ENCODE peak calls at places on chromosomes 2 and 18, in six cellular contexts. One of them, this sample, is unnamed. For H3K4me1, the result is how much of the 10 kb centered on the place peaks cover.

GRCh38 chr2:218963597-218963996 is 4.1 kb downstream of the CDK5R2 start:
- DNase-seq in hepatocyte: no peak
- DNase-seq in adrenal gland: no peak
- DNase-seq in PC-3: peak
- DNase-seq in CD8-positive, alpha-beta T cell: no peak
- DNase-seq in IMR-90: no peak
- DNase-seq in this sample: no peak

GRCh38 chr2:239970004-239970623 is 55.0 kb downstream of the NDUFA10 start:
- DNase-seq in hepatocyte: no peak
- DNase-seq in adrenal gland: no peak
- DNase-seq in PC-3: no peak
- DNase-seq in CD8-positive, alpha-beta T cell: no peak
- DNase-seq in IMR-90: no peak
- DNase-seq in this sample: no peak

GRCh38 chr18:79766308-79766707 is 31.4 kb upstream of the KCNG2 start:
- DNase-seq in hepatocyte: no peak
- DNase-seq in adrenal gland: no peak
- DNase-seq in PC-3: no peak
- DNase-seq in CD8-positive, alpha-beta T cell: no peak
- DNase-seq in IMR-90: no peak
- DNase-seq in this sample: no peak

GRCh38 chr2:709138-709779 is 32.1 kb upstream of the TMEM18 start:
- DNase-seq in hepatocyte: no peak
- DNase-seq in adrenal gland: no peak
- DNase-seq in PC-3: no peak
- DNase-seq in CD8-positive, alpha-beta T cell: no peak
- DNase-seq in IMR-90: no peak
- DNase-seq in this sample: no peak

GRCh38 chr2:147495741-147496140 is 349.1 kb upstream of the ACVR2A start:
- DNase-seq in hepatocyte: no peak
- DNase-seq in adrenal gland: no peak
- DNase-seq in PC-3: no peak
- DNase-seq in CD8-positive, alpha-beta T cell: no peak
- DNase-seq in IMR-90: no peak
- DNase-seq in this sample: no peak

GRCh38 chr2:45134014-45134413 is 124.8 kb upstream of the SIX2 start:
- DNase-seq in hepatocyte: no peak
- DNase-seq in adrenal gland: no peak
- DNase-seq in PC-3: no peak
- DNase-seq in CD8-positive, alpha-beta T cell: no peak
- DNase-seq in IMR-90: no peak
- DNase-seq in this sample: no peak

GRCh38 chr18:27412551-27412950 is 227.4 kb upstream of the CHST9 start:
- DNase-seq in hepatocyte: no peak
- DNase-seq in adrenal gland: no peak
- DNase-seq in PC-3: no peak
- DNase-seq in CD8-positive, alpha-beta T cell: no peak
- DNase-seq in IMR-90: no peak
- DNase-seq in this sample: no peak

GRCh38 chr2:45643543-45644542 is 7.6 kb upstream of the PRKCE start:
- DNase-seq in hepatocyte: peak
- DNase-seq in adrenal gland: peak
- DNase-seq in PC-3: peak
- DNase-seq in CD8-positive, alpha-beta T cell: peak
- DNase-seq in IMR-90: peak
- DNase-seq in this sample: peak

GRCh38 chr2:8487461-8487932 is 194.4 kb upstream of the ID2 start:
- DNase-seq in hepatocyte: no peak
- DNase-seq in adrenal gland: no peak
- DNase-seq in PC-3: no peak
- DNase-seq in CD8-positive, alpha-beta T cell: no peak
- DNase-seq in IMR-90: no peak
- DNase-seq in this sample: no peak

GRCh38 chr2:101360229-101360628 is 27.1 kb downstream of the CREG2 start:
- DNase-seq in hepatocyte: peak
- DNase-seq in adrenal gland: no peak
- DNase-seq in PC-3: peak
- DNase-seq in CD8-positive, alpha-beta T cell: no peak
- DNase-seq in IMR-90: peak
- DNase-seq in this sample: no peak

GRCh38 chr18:62030091-62030985 is 137.5 kb upstream of the RNF152 start:
- DNase-seq in hepatocyte: no peak
- DNase-seq in adrenal gland: no peak
- DNase-seq in PC-3: no peak
- DNase-seq in CD8-positive, alpha-beta T cell: no peak
- DNase-seq in IMR-90: no peak
- DNase-seq in this sample: no peak

GRCh38 chr2:197875736-197876135 is 71.3 kb downstream of the PLCL1 start:
- DNase-seq in hepatocyte: no peak
- DNase-seq in adrenal gland: no peak
- DNase-seq in PC-3: no peak
- DNase-seq in CD8-positive, alpha-beta T cell: no peak
- DNase-seq in IMR-90: no peak
- DNase-seq in this sample: no peak

GRCh38 chr2:39128919-39129391 is 8.1 kb upstream of the SOS1 start:
- DNase-seq in hepatocyte: no peak
- DNase-seq in adrenal gland: no peak
- DNase-seq in PC-3: peak
- DNase-seq in CD8-positive, alpha-beta T cell: peak
- DNase-seq in IMR-90: no peak
- DNase-seq in this sample: no peak

GRCh38 chr2:137002911-137003310 is 237.6 kb downstream of the THSD7B start:
- DNase-seq in hepatocyte: no peak
- DNase-seq in adrenal gland: no peak
- DNase-seq in PC-3: no peak
- DNase-seq in CD8-positive, alpha-beta T cell: no peak
- DNase-seq in IMR-90: no peak
- DNase-seq in this sample: no peak

GRCh38 chr18:74453642-74454198 is 3.4 kb downstream of the DIPK1C start:
- DNase-seq in hepatocyte: no peak
- DNase-seq in adrenal gland: no peak
- DNase-seq in PC-3: no peak
- DNase-seq in CD8-positive, alpha-beta T cell: no peak
- DNase-seq in IMR-90: no peak
- DNase-seq in this sample: no peak

GRCh38 chr2:20327370-20327769 is 23.3 kb downstream of the PUM2 start:
- DNase-seq in hepatocyte: no peak
- DNase-seq in adrenal gland: no peak
- DNase-seq in PC-3: peak
- DNase-seq in CD8-positive, alpha-beta T cell: no peak
- DNase-seq in IMR-90: no peak
- DNase-seq in this sample: no peak

GRCh38 chr2:147511491-147511948 is 333.3 kb upstream of the ACVR2A start:
- DNase-seq in hepatocyte: peak
- DNase-seq in adrenal gland: peak
- DNase-seq in PC-3: no peak
- DNase-seq in CD8-positive, alpha-beta T cell: no peak
- DNase-seq in IMR-90: no peak
- DNase-seq in this sample: peak

GRCh38 chr2:238174291-238174690 is 15.5 kb downstream of the ERFE start:
- DNase-seq in hepatocyte: no peak
- DNase-seq in adrenal gland: no peak
- DNase-seq in PC-3: no peak
- DNase-seq in CD8-positive, alpha-beta T cell: no peak
- DNase-seq in IMR-90: no peak
- DNase-seq in this sample: no peak

GRCh38 chr2:235659767-235660322 is 166.0 kb downstream of the AGAP1 start:
- DNase-seq in hepatocyte: peak
- DNase-seq in adrenal gland: peak
- DNase-seq in PC-3: peak
- DNase-seq in CD8-positive, alpha-beta T cell: no peak
- DNase-seq in IMR-90: peak
- DNase-seq in this sample: no peak

GRCh38 chr2:129464631-129465030 is 514.8 kb upstream of the RAB6C start:
- DNase-seq in hepatocyte: no peak
- DNase-seq in adrenal gland: no peak
- DNase-seq in PC-3: no peak
- DNase-seq in CD8-positive, alpha-beta T cell: no peak
- DNase-seq in IMR-90: no peak
- DNase-seq in this sample: no peak

GRCh38 chr2:240466579-240467148 is 31.2 kb downstream of the GPC1 start:
- DNase-seq in hepatocyte: peak
- DNase-seq in adrenal gland: peak
- DNase-seq in PC-3: no peak
- DNase-seq in CD8-positive, alpha-beta T cell: peak
- DNase-seq in IMR-90: no peak
- DNase-seq in this sample: no peak

GRCh38 chr2:217160103-217160502 is 300.2 kb upstream of the TNP1 start:
- DNase-seq in hepatocyte: no peak
- DNase-seq in adrenal gland: no peak
- DNase-seq in PC-3: peak
- DNase-seq in CD8-positive, alpha-beta T cell: no peak
- DNase-seq in IMR-90: peak
- DNase-seq in this sample: no peak

GRCh38 chr18:76524900-76525698 is 30.1 kb upstream of the ZNF516 start:
- DNase-seq in hepatocyte: peak
- DNase-seq in adrenal gland: peak
- DNase-seq in PC-3: no peak
- DNase-seq in CD8-positive, alpha-beta T cell: no peak
- DNase-seq in IMR-90: peak
- DNase-seq in this sample: no peak

GRCh38 chr2:176742271-176742670 is 470.3 kb upstream of the HNRNPA3 start:
- DNase-seq in hepatocyte: no peak
- DNase-seq in adrenal gland: no peak
- DNase-seq in PC-3: no peak
- DNase-seq in CD8-positive, alpha-beta T cell: no peak
- DNase-seq in IMR-90: no peak
- DNase-seq in this sample: no peak

GRCh38 chr2:233426619-233427342 is 72.5 kb downstream of the DGKD start:
- DNase-seq in hepatocyte: no peak
- DNase-seq in adrenal gland: no peak
- DNase-seq in PC-3: peak
- DNase-seq in CD8-positive, alpha-beta T cell: no peak
- DNase-seq in IMR-90: peak
- DNase-seq in this sample: no peak

GRCh38 chr2:100603945-100604633 is 41.3 kb downstream of the PDCL3 start:
- DNase-seq in hepatocyte: no peak
- DNase-seq in adrenal gland: no peak
- DNase-seq in PC-3: no peak
- DNase-seq in CD8-positive, alpha-beta T cell: no peak
- DNase-seq in IMR-90: no peak
- DNase-seq in this sample: no peak

GRCh38 chr2:3523551-3524041 is 4.3 kb upstream of the ADI1 start:
- DNase-seq in hepatocyte: peak
- DNase-seq in adrenal gland: no peak
- DNase-seq in PC-3: peak
- DNase-seq in CD8-positive, alpha-beta T cell: no peak
- DNase-seq in IMR-90: peak
- DNase-seq in this sample: no peak

GRCh38 chr2:46985512-46985911 is 69.9 kb upstream of the MCFD2 start:
- DNase-seq in hepatocyte: no peak
- DNase-seq in adrenal gland: peak
- DNase-seq in PC-3: peak
- DNase-seq in CD8-positive, alpha-beta T cell: no peak
- DNase-seq in IMR-90: peak
- DNase-seq in this sample: no peak
- H3K4me1 ChIP-seq in hepatocyte: under half
- H3K4me1 ChIP-seq in adrenal gland: half or more
- H3K4me1 ChIP-seq in PC-3: under half
- H3K4me1 ChIP-seq in CD8-positive, alpha-beta T cell: under half
- H3K4me1 ChIP-seq in IMR-90: under half
- H3K4me1 ChIP-seq in this sample: half or more

DNA sequence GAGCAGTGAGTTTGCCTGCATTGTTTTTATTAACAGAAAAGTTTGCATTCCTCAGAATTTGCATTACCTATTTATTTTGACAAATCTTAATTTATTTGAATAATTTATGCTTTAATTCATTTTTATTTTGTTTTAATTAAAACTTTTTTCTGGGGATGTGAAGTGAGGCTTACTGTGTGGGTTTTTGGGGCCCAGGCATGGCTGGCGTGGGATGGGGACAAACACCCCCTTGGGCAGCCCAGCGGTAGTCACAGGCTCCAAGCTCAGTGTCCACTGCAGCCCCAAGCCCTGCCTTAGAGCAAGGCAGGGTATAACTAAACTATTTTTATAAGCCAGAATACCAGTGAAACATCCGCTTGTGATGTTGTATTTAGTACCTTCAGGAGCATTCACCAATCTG is 95.7 kb upstream of the PXDN start:
- DNase-seq in hepatocyte: no peak
- DNase-seq in adrenal gland: no peak
- DNase-seq in PC-3: no peak
- DNase-seq in CD8-positive, alpha-beta T cell: no peak
- DNase-seq in IMR-90: no peak
- DNase-seq in this sample: no peak
- TF ChIP-seq CTCF in hepatocyte: no peak
- TF ChIP-seq CTCF in adrenal gland: no peak
- TF ChIP-seq CTCF in PC-3: no peak
- TF ChIP-seq CTCF in CD8-positive, alpha-beta T cell: no peak
- TF ChIP-seq CTCF in IMR-90: no peak
- TF ChIP-seq CTCF in this sample: no peak

DNA sequence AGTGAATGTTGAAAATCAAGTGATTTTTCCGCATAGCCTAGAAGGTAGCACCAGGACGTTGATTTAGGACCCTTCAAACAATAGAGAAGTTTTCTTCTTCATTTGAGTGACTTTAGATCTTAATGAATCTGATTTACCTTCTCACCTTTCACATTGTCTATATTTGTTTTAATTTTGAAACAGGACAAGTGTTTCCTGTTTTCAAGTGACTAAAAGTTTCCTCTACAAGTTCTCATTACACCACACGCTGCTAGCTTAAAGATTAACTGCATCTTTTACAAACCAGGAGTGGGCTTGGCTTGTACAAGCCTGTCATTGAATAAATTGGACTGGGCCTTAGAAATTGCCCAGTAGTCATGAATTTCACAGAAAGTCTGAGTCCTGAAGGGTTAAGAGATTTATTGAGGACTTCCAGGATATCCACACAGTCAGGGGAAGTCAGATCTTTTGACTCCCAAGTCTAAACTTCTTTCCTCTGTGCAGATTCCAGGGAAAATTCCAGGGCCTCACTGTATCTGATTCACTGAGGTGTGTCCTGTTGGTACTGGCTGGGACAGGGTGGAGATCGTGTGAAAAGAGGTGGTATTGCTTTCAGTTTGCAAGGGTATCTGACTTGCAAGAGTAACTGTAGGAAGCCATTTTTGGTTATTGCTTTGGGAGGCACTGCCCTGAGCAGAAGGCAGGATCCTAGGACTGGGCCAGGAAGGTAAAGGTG is 3.4 kb downstream of the SGPP2 start:
- DNase-seq in hepatocyte: peak
- DNase-seq in adrenal gland: no peak
- DNase-seq in PC-3: no peak
- DNase-seq in CD8-positive, alpha-beta T cell: no peak
- DNase-seq in IMR-90: no peak
- DNase-seq in this sample: no peak
- H3K4me3 ChIP-seq in hepatocyte: no peak
- H3K4me3 ChIP-seq in adrenal gland: no peak
- H3K4me3 ChIP-seq in PC-3: no peak
- H3K4me3 ChIP-seq in CD8-positive, alpha-beta T cell: no peak
- H3K4me3 ChIP-seq in IMR-90: no peak
- H3K4me3 ChIP-seq in this sample: no peak

DNA sequence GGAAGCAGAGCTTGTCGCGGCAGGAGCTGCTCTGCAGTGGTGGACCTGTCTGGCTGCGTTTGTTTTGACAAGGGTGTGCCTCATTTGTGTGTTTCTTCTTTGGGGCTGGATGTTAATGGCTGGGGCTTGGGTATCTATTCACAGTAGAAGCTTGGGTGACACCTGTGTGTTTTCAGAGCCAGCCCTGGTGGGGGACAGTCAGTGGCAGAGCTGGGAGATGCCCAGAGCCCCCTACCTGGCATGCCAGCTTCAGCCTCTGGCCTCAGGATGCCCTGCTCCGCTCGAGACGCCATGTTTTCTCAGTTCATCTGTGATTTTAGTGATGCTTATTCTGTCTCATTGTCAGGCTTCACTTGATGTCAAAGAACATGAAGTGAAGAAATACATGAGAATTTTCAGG is 59.7 kb downstream of the LDLRAD4 start:
- DNase-seq in hepatocyte: no peak
- DNase-seq in adrenal gland: no peak
- DNase-seq in PC-3: no peak
- DNase-seq in CD8-positive, alpha-beta T cell: no peak
- DNase-seq in IMR-90: no peak
- DNase-seq in this sample: no peak
- H3K4me1 ChIP-seq in hepatocyte: under half
- H3K4me1 ChIP-seq in adrenal gland: under half
- H3K4me1 ChIP-seq in PC-3: under half
- H3K4me1 ChIP-seq in CD8-positive, alpha-beta T cell: half or more
- H3K4me1 ChIP-seq in IMR-90: under half
- H3K4me1 ChIP-seq in this sample: half or more